ENCODE peak calls at places on chromosomes 11 and 22, in nine cellular contexts. N is stimulated activated CD4-positive, alpha-beta T cell treated with anti-CD3 and anti-CD28 coated beads, Interleukin-2, amount 100 ng/mL, for 48 hours; M is caudate nucleus; O is EL; G is AG04450; Y is H54; Z is ovary; A is CD4-positive, alpha-beta T cell; X is heart left ventricle. W is an unnamed sample.

GRCh38 chr11:105000797-105001196 is 22.2 kb downstream of the CASP5 start:
- DNase-seq in N (peak), M (no peak), O (no peak), G (no peak), Y (no peak), Z (no peak), A (peak), X (no peak), W (peak)

GRCh38 chr11:76257040-76257730 is 50.9 kb upstream of the WNT11 start:
- DNase-seq in N (no peak), M (no peak), O (no peak), G (no peak), Y (no peak), Z (no peak), A (no peak), X (no peak), W (no peak)

GRCh38 chr11:15313862-15314261 is 199.1 kb downstream of the INSC start:
- DNase-seq in N (no peak), M (no peak), O (no peak), G (no peak), Y (no peak), Z (no peak), A (no peak), X (no peak), W (no peak)

GRCh38 chr11:69335010-69335409 is 41.1 kb downstream of the MYEOV start:
- DNase-seq in N (no peak), M (no peak), O (no peak), G (no peak), Y (no peak), Z (no peak), A (no peak), X (no peak), W (no peak)

GRCh38 chr22:37362618-37363017 is 64.7 kb downstream of the ELFN2 start:
- DNase-seq in N (no peak), M (no peak), O (no peak), G (peak), Y (no peak), Z (no peak), A (no peak), X (no peak), W (no peak)

GRCh38 chr11:15161746-15162145 is 47.0 kb downstream of the INSC start:
- DNase-seq in N (no peak), M (no peak), O (no peak), G (no peak), Y (no peak), Z (no peak), A (no peak), X (no peak), W (no peak)

GRCh38 chr11:128789497-128790080 is 77.5 kb downstream of the KCNJ1 start:
- DNase-seq in N (no peak), M (no peak), O (no peak), G (no peak), Y (no peak), Z (no peak), A (no peak), X (no peak), W (no peak)

GRCh38 chr11:32385998-32386397 is 49.3 kb downstream of the WT1 start:
- DNase-seq in N (no peak), M (no peak), O (peak), G (no peak), Y (peak), Z (no peak), A (no peak), X (no peak), W (no peak)

GRCh38 chr11:47907499-47907898 is 59.3 kb upstream of the NUP160 start:
- DNase-seq in N (no peak), M (no peak), O (peak), G (no peak), Y (no peak), Z (no peak), A (no peak), X (no peak), W (no peak)

GRCh38 chr11:1230121-1230455 is 7.2 kb downstream of the MUC5B start:
- DNase-seq in N (no peak), M (no peak), O (no peak), G (no peak), Y (no peak), Z (no peak), A (no peak), X (no peak), W (no peak)

GRCh38 chr22:39936523-39937145 is 23.6 kb upstream of the TMA7B start:
- DNase-seq in N (no peak), M (no peak), O (no peak), G (no peak), Y (no peak), Z (no peak), A (no peak), X (no peak), W (no peak)

GRCh38 chr11:34523053-34523452 is 9.5 kb upstream of the ELF5 start:
- DNase-seq in N (no peak), M (no peak), O (no peak), G (no peak), Y (no peak), Z (no peak), A (no peak), X (no peak), W (no peak)

GRCh38 chr11:19571906-19572305 is 140.7 kb upstream of the NAV2 start:
- DNase-seq in N (no peak), M (no peak), O (no peak), G (no peak), Y (no peak), Z (no peak), A (no peak), X (no peak), W (no peak)

GRCh38 chr11:1935156-1936071 is 11.7 kb upstream of the MRPL23 start:
- DNase-seq in N (no peak), M (no peak), O (no peak), G (no peak), Y (no peak), Z (no peak), A (no peak), X (peak), W (no peak)

GRCh38 chr11:113213549-113213948 is 100.8 kb upstream of the TTC12 start:
- DNase-seq in N (no peak), M (no peak), O (no peak), G (no peak), Y (no peak), Z (no peak), A (no peak), X (no peak), W (no peak)

GRCh38 chr11:79054636-79055035 is 386.2 kb downstream of the TENM4 start:
- DNase-seq in N (no peak), M (no peak), O (peak), G (peak), Y (peak), Z (no peak), A (no peak), X (no peak), W (no peak)